ENCODE peak calls at places on chromosomes 16 and 17, in eight cellular contexts. One of them, this sample, is unnamed.

GRCh38 chr16:24986512-24987303 is 28.5 kb downstream of the ARHGAP17 start:
- DNase-seq in ovary: no peak
- DNase-seq in esophagus muscularis mucosa: no peak
- DNase-seq in choroid plexus epithelial cell: peak
- DNase-seq in pancreas: no peak
- DNase-seq in ascending aorta: no peak
- DNase-seq in brain microvascular endothelial cell: peak
- DNase-seq in osteoblast: no peak
- DNase-seq in this sample: no peak

GRCh38 chr16:78183886-78184553 is 84.6 kb downstream of the WWOX start:
- DNase-seq in brain microvascular endothelial cell: no peak
- DNase-seq in ovary: peak
- DNase-seq in ascending aorta: no peak
- DNase-seq in choroid plexus epithelial cell: peak
- DNase-seq in esophagus muscularis mucosa: peak
- DNase-seq in osteoblast: no peak
- DNase-seq in pancreas: no peak
- DNase-seq in this sample: no peak

GRCh38 chr16:25109643-25110042 is 1.9 kb upstream of the LCMT1 start:
- DNase-seq in brain microvascular endothelial cell: peak
- DNase-seq in osteoblast: peak
- DNase-seq in ovary: no peak
- DNase-seq in ascending aorta: no peak
- DNase-seq in esophagus muscularis mucosa: no peak
- DNase-seq in choroid plexus epithelial cell: peak
- DNase-seq in pancreas: peak
- DNase-seq in this sample: peak

GRCh38 chr17:16377804-16378400 is 3.0 kb upstream of the UBB start:
- DNase-seq in choroid plexus epithelial cell: peak
- DNase-seq in brain microvascular endothelial cell: peak
- DNase-seq in ascending aorta: no peak
- DNase-seq in osteoblast: peak
- DNase-seq in esophagus muscularis mucosa: no peak
- DNase-seq in pancreas: peak
- DNase-seq in ovary: no peak
- DNase-seq in this sample: no peak

GRCh38 chr17:9028171-9028570 is 6.9 kb downstream of the NTN1 start:
- DNase-seq in ascending aorta: no peak
- DNase-seq in pancreas: no peak
- DNase-seq in choroid plexus epithelial cell: no peak
- DNase-seq in esophagus muscularis mucosa: no peak
- DNase-seq in osteoblast: no peak
- DNase-seq in ovary: no peak
- DNase-seq in brain microvascular endothelial cell: no peak
- DNase-seq in this sample: no peak

GRCh38 chr16:13070268-13070667 is 168.9 kb downstream of the SHISA9 start:
- DNase-seq in osteoblast: no peak
- DNase-seq in brain microvascular endothelial cell: no peak
- DNase-seq in pancreas: peak
- DNase-seq in ascending aorta: no peak
- DNase-seq in ovary: no peak
- DNase-seq in choroid plexus epithelial cell: no peak
- DNase-seq in esophagus muscularis mucosa: no peak
- DNase-seq in this sample: no peak

GRCh38 chr16:77816293-77816692 is 27.9 kb downstream of the VAT1L start:
- DNase-seq in ovary: no peak
- DNase-seq in choroid plexus epithelial cell: peak
- DNase-seq in pancreas: peak
- DNase-seq in brain microvascular endothelial cell: no peak
- DNase-seq in esophagus muscularis mucosa: no peak
- DNase-seq in ascending aorta: no peak
- DNase-seq in osteoblast: no peak
- DNase-seq in this sample: no peak

GRCh38 chr17:60463157-60463820 is 41.0 kb downstream of the CHCT1 start:
- DNase-seq in ascending aorta: no peak
- DNase-seq in choroid plexus epithelial cell: peak
- DNase-seq in pancreas: no peak
- DNase-seq in osteoblast: no peak
- DNase-seq in ovary: no peak
- DNase-seq in esophagus muscularis mucosa: no peak
- DNase-seq in brain microvascular endothelial cell: no peak
- DNase-seq in this sample: no peak

GRCh38 chr17:65783845-65784334 is 222.4 kb upstream of the AXIN2 start:
- DNase-seq in ovary: no peak
- DNase-seq in brain microvascular endothelial cell: peak
- DNase-seq in osteoblast: no peak
- DNase-seq in choroid plexus epithelial cell: peak
- DNase-seq in ascending aorta: no peak
- DNase-seq in esophagus muscularis mucosa: no peak
- DNase-seq in pancreas: no peak
- DNase-seq in this sample: peak

GRCh38 chr17:12667299-12667958 is 1.7 kb downstream of the MYOCD start:
- DNase-seq in choroid plexus epithelial cell: peak
- DNase-seq in brain microvascular endothelial cell: peak
- DNase-seq in ascending aorta: no peak
- DNase-seq in ovary: peak
- DNase-seq in osteoblast: peak
- DNase-seq in esophagus muscularis mucosa: no peak
- DNase-seq in pancreas: no peak
- DNase-seq in this sample: no peak
- H3K4me3 ChIP-seq in choroid plexus epithelial cell: no peak
- H3K4me3 ChIP-seq in brain microvascular endothelial cell: no peak
- H3K4me3 ChIP-seq in ascending aorta: peak
- H3K4me3 ChIP-seq in ovary: peak
- H3K4me3 ChIP-seq in osteoblast: peak
- H3K4me3 ChIP-seq in esophagus muscularis mucosa: peak
- H3K4me3 ChIP-seq in pancreas: no peak
- H3K4me3 ChIP-seq in this sample: no peak

DNA sequence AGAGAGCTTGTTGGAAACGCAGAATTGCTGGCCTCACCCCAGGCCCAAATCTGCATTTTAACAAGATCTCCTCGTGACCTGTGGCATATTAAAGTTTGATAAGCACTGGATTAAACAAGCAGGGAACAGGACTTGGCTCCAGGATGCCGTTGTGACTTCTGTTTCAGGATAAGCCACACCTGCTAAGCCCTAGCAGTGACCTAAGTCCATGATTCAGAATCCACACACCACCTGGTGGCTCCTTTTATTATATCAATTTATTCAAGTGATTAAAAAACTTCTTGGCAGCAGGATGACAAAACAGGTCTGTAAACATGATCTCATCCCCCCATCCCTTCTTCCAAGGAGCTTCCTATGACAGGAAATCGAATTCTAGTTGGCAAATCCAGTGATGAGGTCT is 9.1 kb downstream of the NAGPA start:
- DNase-seq in esophagus muscularis mucosa: no peak
- DNase-seq in pancreas: peak
- DNase-seq in ascending aorta: no peak
- DNase-seq in choroid plexus epithelial cell: peak
- DNase-seq in osteoblast: peak
- DNase-seq in ovary: no peak
- DNase-seq in brain microvascular endothelial cell: no peak
- DNase-seq in this sample: no peak
- TF ChIP-seq CTCF in esophagus muscularis mucosa: no peak
- TF ChIP-seq CTCF in pancreas: peak
- TF ChIP-seq CTCF in ascending aorta: no peak
- TF ChIP-seq CTCF in choroid plexus epithelial cell: no peak
- TF ChIP-seq CTCF in osteoblast: no peak
- TF ChIP-seq CTCF in ovary: no peak
- TF ChIP-seq CTCF in brain microvascular endothelial cell: no peak
- TF ChIP-seq CTCF in this sample: no peak

GRCh38 chr17:4945944-4946280 is 2.4 kb downstream of the PFN1 start:
- DNase-seq in osteoblast: peak
- DNase-seq in ovary: no peak
- DNase-seq in esophagus muscularis mucosa: no peak
- DNase-seq in ascending aorta: no peak
- DNase-seq in pancreas: no peak
- DNase-seq in choroid plexus epithelial cell: no peak
- DNase-seq in brain microvascular endothelial cell: no peak
- DNase-seq in this sample: no peak
- H3K4me3 ChIP-seq in osteoblast: peak
- H3K4me3 ChIP-seq in ovary: no peak
- H3K4me3 ChIP-seq in esophagus muscularis mucosa: peak
- H3K4me3 ChIP-seq in ascending aorta: peak
- H3K4me3 ChIP-seq in pancreas: peak
- H3K4me3 ChIP-seq in choroid plexus epithelial cell: peak
- H3K4me3 ChIP-seq in brain microvascular endothelial cell: peak
- H3K4me3 ChIP-seq in this sample: peak

DNA sequence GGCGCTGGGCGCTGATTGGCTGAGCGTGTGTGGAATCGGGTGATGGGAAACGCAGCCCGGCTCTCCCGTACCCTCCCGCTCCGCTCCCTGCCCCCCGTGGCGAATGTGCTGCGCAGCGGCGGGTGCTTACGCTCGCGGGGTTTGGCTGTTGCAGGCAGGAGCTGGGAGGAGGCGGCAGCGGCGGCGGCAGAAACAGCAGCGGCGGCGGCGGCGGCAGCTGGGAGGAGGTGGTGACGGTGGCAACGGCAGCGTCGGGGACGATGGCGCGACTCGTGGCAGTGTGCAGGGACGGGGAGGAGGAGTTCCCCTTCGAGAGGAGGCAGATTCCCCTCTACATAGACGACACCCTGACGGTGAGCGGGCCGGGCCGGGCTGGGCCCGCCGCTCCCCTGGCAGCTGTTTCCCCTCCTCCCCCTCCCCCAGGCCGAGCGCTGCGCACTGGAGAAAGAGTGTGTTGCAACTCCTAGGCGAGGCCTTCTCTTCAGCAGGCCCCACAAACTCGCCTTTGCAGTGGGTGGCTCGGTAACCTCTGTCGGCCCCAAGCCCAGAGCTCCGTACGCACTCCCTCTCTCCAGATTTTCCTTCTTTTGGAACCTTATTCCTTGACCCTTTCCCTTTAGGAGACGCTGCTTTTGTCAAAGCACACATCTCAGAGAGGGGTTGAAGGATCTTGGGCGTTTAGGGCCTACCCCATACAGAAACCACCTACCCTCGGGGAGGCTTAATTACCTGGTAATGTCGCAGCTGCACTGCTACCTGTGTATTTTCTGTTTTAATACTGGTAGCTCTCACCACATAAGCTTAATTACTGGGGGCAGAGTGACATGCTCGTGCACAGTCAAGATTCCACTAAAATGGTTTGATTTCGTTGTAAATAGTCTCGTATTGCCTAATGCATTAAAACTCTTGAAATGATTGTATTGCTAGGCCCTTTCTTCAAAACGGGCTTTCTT is 1.0 kb downstream of the GGNBP2 start:
- DNase-seq in osteoblast: peak
- DNase-seq in choroid plexus epithelial cell: peak
- DNase-seq in ovary: peak
- DNase-seq in brain microvascular endothelial cell: peak
- DNase-seq in pancreas: peak
- DNase-seq in ascending aorta: peak
- DNase-seq in esophagus muscularis mucosa: no peak
- DNase-seq in this sample: peak
- TF ChIP-seq CTCF in osteoblast: no peak
- TF ChIP-seq CTCF in choroid plexus epithelial cell: no peak
- TF ChIP-seq CTCF in ovary: peak
- TF ChIP-seq CTCF in brain microvascular endothelial cell: peak
- TF ChIP-seq CTCF in pancreas: no peak
- TF ChIP-seq CTCF in ascending aorta: no peak
- TF ChIP-seq CTCF in esophagus muscularis mucosa: no peak
- TF ChIP-seq CTCF in this sample: no peak

GRCh38 chr17:40318835-40319332 is 9.9 kb downstream of the RARA start:
- DNase-seq in ascending aorta: no peak
- DNase-seq in brain microvascular endothelial cell: no peak
- DNase-seq in ovary: no peak
- DNase-seq in osteoblast: peak
- DNase-seq in esophagus muscularis mucosa: no peak
- DNase-seq in choroid plexus epithelial cell: no peak
- DNase-seq in pancreas: no peak
- DNase-seq in this sample: no peak

GRCh38 chr17:40317880-40318834 is 9.2 kb downstream of the RARA start:
- DNase-seq in esophagus muscularis mucosa: peak
- DNase-seq in brain microvascular endothelial cell: peak
- DNase-seq in ovary: peak
- DNase-seq in ascending aorta: peak
- DNase-seq in pancreas: peak
- DNase-seq in choroid plexus epithelial cell: peak
- DNase-seq in osteoblast: peak
- DNase-seq in this sample: peak

GRCh38 chr17:40321502-40322416 is 12.8 kb downstream of the RARA start:
- DNase-seq in esophagus muscularis mucosa: no peak
- DNase-seq in pancreas: no peak
- DNase-seq in ascending aorta: no peak
- DNase-seq in osteoblast: peak
- DNase-seq in ovary: peak
- DNase-seq in brain microvascular endothelial cell: no peak
- DNase-seq in choroid plexus epithelial cell: no peak
- DNase-seq in this sample: no peak

GRCh38 chr17:40320771-40321501 is 12.0 kb downstream of the RARA start:
- DNase-seq in choroid plexus epithelial cell: no peak
- DNase-seq in esophagus muscularis mucosa: no peak
- DNase-seq in ovary: peak
- DNase-seq in brain microvascular endothelial cell: no peak
- DNase-seq in pancreas: no peak
- DNase-seq in ascending aorta: no peak
- DNase-seq in osteoblast: peak
- DNase-seq in this sample: no peak

DNA sequence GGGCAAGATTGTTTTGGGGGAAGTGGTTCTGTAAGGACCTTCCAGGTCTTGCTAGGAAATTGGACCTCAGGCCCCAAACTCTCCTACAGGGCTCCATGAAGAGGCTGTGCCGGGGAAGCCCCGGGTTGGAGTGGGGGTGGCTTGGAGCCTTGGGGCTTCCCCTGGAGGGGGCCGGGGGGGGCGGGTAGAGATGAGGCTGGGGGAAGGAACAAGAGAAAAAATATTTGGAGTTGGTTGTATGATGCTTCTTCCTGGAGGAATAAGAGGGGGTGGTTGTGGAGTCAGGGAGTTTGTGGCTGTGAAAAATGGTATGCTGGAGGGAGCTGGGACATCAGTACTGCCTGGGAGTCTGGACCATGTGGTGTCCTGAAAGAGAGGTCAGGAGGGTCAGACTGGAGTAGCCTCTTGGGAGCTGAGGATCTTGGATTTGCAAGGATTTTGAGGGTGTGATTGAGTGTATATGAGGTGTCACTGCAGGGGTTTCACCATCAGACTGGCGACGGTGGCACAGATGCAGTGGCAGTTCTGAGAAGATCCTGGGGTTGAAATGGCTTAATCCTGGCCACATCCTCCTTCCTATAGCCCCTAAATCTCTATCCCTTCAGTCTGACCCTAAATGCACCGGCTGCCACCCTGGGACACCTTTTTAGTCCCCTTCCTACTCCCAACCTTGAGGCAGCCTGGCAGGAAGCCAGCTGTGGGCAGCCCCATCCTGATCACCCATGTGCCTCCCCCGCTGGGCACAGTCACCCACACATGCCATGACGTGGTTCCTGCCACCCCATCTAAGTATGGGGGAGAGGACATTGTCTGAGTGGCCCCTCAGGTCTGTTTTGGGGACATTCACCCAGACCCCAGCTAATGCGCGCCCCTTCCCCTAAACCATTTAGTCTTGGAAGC is 10.9 kb downstream of the RARA start:
- DNase-seq in choroid plexus epithelial cell: no peak
- DNase-seq in brain microvascular endothelial cell: no peak
- DNase-seq in esophagus muscularis mucosa: no peak
- DNase-seq in ascending aorta: no peak
- DNase-seq in osteoblast: peak
- DNase-seq in pancreas: no peak
- DNase-seq in ovary: no peak
- DNase-seq in this sample: no peak
- H3K4me3 ChIP-seq in choroid plexus epithelial cell: peak
- H3K4me3 ChIP-seq in brain microvascular endothelial cell: peak
- H3K4me3 ChIP-seq in esophagus muscularis mucosa: peak
- H3K4me3 ChIP-seq in ascending aorta: peak
- H3K4me3 ChIP-seq in osteoblast: peak
- H3K4me3 ChIP-seq in pancreas: peak
- H3K4me3 ChIP-seq in ovary: peak
- H3K4me3 ChIP-seq in this sample: peak